ENCODE peak calls at places on chromosomes 5 and 9, in eight cellular contexts. Y is uterus, P is heart right ventricle, O is HCT116, U is IMR-90, K is AG04450, C is left ventricle myocardium inferior, B is K562. Z is an unnamed sample.

GRCh38 chr9:129161534-129161837 is 16.6 kb downstream of the IER5L start:
- DNase-seq in Y (no peak), P (no peak), O (no peak), U (no peak), K (no peak), C (no peak), B (peak; percentile 49), Z (no peak)

GRCh38 chr9:134735441-134736175 is 94.0 kb downstream of the COL5A1 start:
- DNase-seq in Y (peak; percentile 70), P (peak; percentile 72), O (no peak), U (no peak), K (no peak), C (peak; percentile 84), B (no peak), Z (no peak)

GRCh38 chr5:136143763-136144162 is 11.1 kb downstream of the SMAD5 start:
- DNase-seq in Y (no peak), P (no peak), O (no peak), U (no peak), K (no peak), C (no peak), B (no peak), Z (no peak)

GRCh38 chr5:145347026-145347616 is 488.0 kb downstream of the PRELID2 start:
- DNase-seq in Y (no peak), P (no peak), O (peak; percentile 23), U (peak; percentile 72), K (peak; percentile 13), C (no peak), B (peak; percentile 0), Z (peak; percentile 83)

GRCh38 chr5:9608093-9608492 is 22.1 kb downstream of the TAS2R1 start:
- DNase-seq in Y (no peak), P (no peak), O (no peak), U (no peak), K (no peak), C (no peak), B (no peak), Z (no peak)

GRCh38 chr9:89367281-89367680 is 49.0 kb downstream of the SECISBP2 start:
- DNase-seq in Y (no peak), P (no peak), O (no peak), U (no peak), K (no peak), C (no peak), B (no peak), Z (no peak)

GRCh38 chr9:112112941-112113399 is 62.1 kb downstream of the SUSD1 start:
- DNase-seq in Y (no peak), P (no peak), O (peak; percentile 82), U (no peak), K (no peak), C (no peak), B (no peak), Z (peak; percentile 30)

GRCh38 chr5:172173771-172174170 is 14.3 kb downstream of the STK10 start:
- DNase-seq in Y (no peak), P (no peak), O (no peak), U (peak; percentile 65), K (no peak), C (no peak), B (no peak), Z (no peak)

GRCh38 chr5:14097998-14098471 is 45.1 kb upstream of the TRIO start:
- DNase-seq in Y (no peak), P (no peak), O (no peak), U (peak; percentile 94), K (peak; percentile 75), C (no peak), B (no peak), Z (no peak)

GRCh38 chr5:153445875-153446567 is 44.4 kb upstream of the GRIA1 start:
- DNase-seq in Y (no peak), P (no peak), O (no peak), U (no peak), K (no peak), C (no peak), B (no peak), Z (peak; percentile 27)

GRCh38 chr9:133031496-133031911 is 707 bp downstream of the GTF3C5 start:
- DNase-seq in Y (no peak), P (no peak), O (peak; percentile 32), U (no peak), K (no peak), C (no peak), B (peak; percentile 19), Z (peak; percentile 31)

GRCh38 chr5:138503487-138504270 is 38.4 kb downstream of the EGR1 start:
- DNase-seq in Y (peak; percentile 44), P (no peak), O (peak; percentile 34), U (peak; percentile 75), K (peak; percentile 46), C (no peak), B (peak; percentile 79), Z (peak; percentile 80)

GRCh38 chr5:107533946-107534876 is 136.5 kb downstream of the EFNA5 start:
- DNase-seq in Y (no peak), P (no peak), O (no peak), U (no peak), K (no peak), C (no peak), B (no peak), Z (no peak)

GRCh38 chr5:150133581-150134197 is 22.0 kb downstream of the PDGFRB start:
- DNase-seq in Y (no peak), P (no peak), O (no peak), U (no peak), K (no peak), C (no peak), B (no peak), Z (no peak)

GRCh38 chr9:10260501-10260900 is 352.3 kb downstream of the PTPRD start:
- DNase-seq in Y (no peak), P (no peak), O (no peak), U (no peak), K (no peak), C (no peak), B (no peak), Z (no peak)

GRCh38 chr9:132880311-132880661 is 1.6 kb downstream of the SPACA9 start:
- DNase-seq in Y (no peak), P (no peak), O (no peak), U (no peak), K (no peak), C (no peak), B (no peak), Z (no peak)

GRCh38 chr9:7489018-7489417 is 310.6 kb downstream of the DMAC1 start:
- DNase-seq in Y (no peak), P (peak; percentile 21), O (no peak), U (no peak), K (no peak), C (peak; percentile 51), B (no peak), Z (no peak)

GRCh38 chr5:75611324-75612210 is at the start of gene ANKDD1B:
- DNase-seq in Y (peak; percentile 31), P (peak; percentile 20), O (no peak), U (peak; percentile 65), K (no peak), C (no peak), B (no peak), Z (peak; percentile 31)

GRCh38 chr5:54013556-54014157 is 296.7 kb downstream of the ARL15 start:
- DNase-seq in Y (no peak), P (peak; percentile 16), O (peak; percentile 27), U (peak; percentile 90), K (peak; percentile 52), C (no peak), B (peak; percentile 79), Z (peak; percentile 37)

GRCh38 chr9:131271506-131271931 is 4.8 kb downstream of the FAM78A start:
- DNase-seq in Y (no peak), P (no peak), O (no peak), U (no peak), K (no peak), C (no peak), B (peak; percentile 32), Z (no peak)

GRCh38 chr5:109992264-109992915 is 302.7 kb downstream of the MAN2A1 start:
- DNase-seq in Y (no peak), P (no peak), O (no peak), U (no peak), K (no peak), C (no peak), B (no peak), Z (no peak)

GRCh38 chr9:1606253-1606652 is 408.9 kb upstream of the SMARCA2 start:
- DNase-seq in Y (no peak), P (no peak), O (no peak), U (no peak), K (no peak), C (no peak), B (no peak), Z (no peak)

GRCh38 chr9:1599961-1600360 is 415.2 kb upstream of the SMARCA2 start:
- DNase-seq in Y (no peak), P (no peak), O (no peak), U (no peak), K (no peak), C (no peak), B (no peak), Z (no peak)

GRCh38 chr9:1604942-1605560 is 410.1 kb upstream of the SMARCA2 start:
- DNase-seq in Y (no peak), P (no peak), O (no peak), U (no peak), K (no peak), C (no peak), B (peak; percentile 1), Z (peak; percentile 54)
- TF ChIP-seq CTCF in Y (peak; percentile 25), P (peak; percentile 38), O (no peak), U (peak; percentile 16), K (peak; percentile 21), C (peak; percentile 42), B (no peak), Z (peak; percentile 69)

DNA sequence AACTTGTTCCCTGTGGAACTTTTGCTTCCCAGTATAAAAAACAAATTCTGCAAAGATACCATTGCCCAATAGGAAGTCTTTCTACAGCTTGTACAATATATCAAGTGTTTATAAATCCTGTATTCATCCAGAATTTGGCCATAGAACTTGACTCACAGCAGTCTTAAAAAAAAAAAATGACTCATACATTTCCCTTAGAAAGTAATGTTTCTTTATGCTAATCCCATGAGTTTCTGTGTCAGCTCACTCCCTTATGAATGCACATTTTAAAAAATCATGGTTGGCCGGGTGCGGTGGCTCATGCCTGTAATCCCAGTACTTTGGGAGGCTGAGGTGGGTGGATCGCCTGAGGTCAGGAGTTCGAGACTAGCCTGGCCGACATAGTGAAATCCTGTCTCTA is 89.3 kb upstream of the DMRT1 start:
- DNase-seq in Y (no peak), P (no peak), O (no peak), U (peak; percentile 97), K (peak; percentile 82), C (no peak), B (no peak), Z (peak; percentile 58)
- H3K27ac ChIP-seq in Y (peak overlapping the region; percentile 60), P (no peak overlapping the region), O (no peak overlapping the region), U (peak overlapping the region; percentile 57), K (peak overlapping the region; percentile 68), C (peak overlapping the region; percentile 94), B (no peak overlapping the region), Z (no peak overlapping the region)

DNA sequence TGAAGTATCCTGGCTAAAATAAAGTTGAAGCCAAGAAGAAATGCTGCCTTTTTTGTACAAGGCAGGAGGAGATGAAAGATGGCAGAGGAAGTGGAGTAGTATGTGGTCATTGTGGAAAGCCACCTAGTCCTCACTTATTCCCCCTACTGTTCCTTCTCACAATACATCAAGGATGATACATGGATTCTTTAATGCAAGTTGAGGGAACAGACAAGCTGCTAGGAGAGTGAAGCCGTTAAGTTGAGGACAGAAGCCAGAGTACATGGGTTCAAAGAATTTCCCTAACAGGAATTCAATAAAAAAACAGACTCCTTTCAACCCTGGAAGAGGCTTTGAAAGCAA is 73.8 kb downstream of the MRPS27 start:
- DNase-seq in Y (no peak), P (no peak), O (no peak), U (no peak), K (no peak), C (no peak), B (peak; percentile 75), Z (peak; percentile 67)
- TF ChIP-seq CTCF in Y (no peak), P (no peak), O (peak; percentile 5), U (no peak), K (no peak), C (no peak), B (peak; percentile 64), Z (peak; percentile 54)

GRCh38 chr5:115571441-115571878 is 26.9 kb upstream of the FEM1C start:
- DNase-seq in Y (no peak), P (no peak), O (no peak), U (no peak), K (no peak), C (no peak), B (no peak), Z (no peak)
- H3K27ac ChIP-seq in Y (no peak overlapping the region), P (no peak overlapping the region), O (no peak overlapping the region), U (no peak overlapping the region), K (no peak overlapping the region), C (peak overlapping the region; percentile 31), B (no peak overlapping the region), Z (no peak overlapping the region)